ENCODE peak calls at places on chromosomes 1 and 21, in eight cellular contexts. E is activated naive CD4-positive, alpha-beta T cell; D is pancreas; A is activated CD8-positive, alpha-beta memory T cell treated with anti-CD3 and anti-CD28 coated beads for 1 hour; H is IMR-90; J is bronchial epithelial cell; W is putamen; C is HFF-Myc. U is an unnamed sample.

GRCh38 chr1:54027848-54028247 is 9.9 kb upstream of the LDLRAD1 start:
- DNase-seq in A (no peak), D (no peak), J (no peak), W (no peak), E (no peak), H (no peak), C (no peak), U (no peak)

GRCh38 chr1:162682013-162682419 is 49.8 kb downstream of the DDR2 start:
- DNase-seq in H (no peak), J (no peak), C (no peak), D (no peak), E (no peak), A (no peak), W (no peak), U (no peak)

GRCh38 chr1:192008281-192008825 is 149.9 kb upstream of the RGS18 start:
- DNase-seq in C (no peak), H (no peak), W (no peak), A (no peak), E (no peak), J (no peak), D (no peak), U (no peak)

GRCh38 chr1:53919675-53920066 is 25.7 kb downstream of the DIO1 start:
- DNase-seq in H (peak), J (peak), C (no peak), D (no peak), E (no peak), A (no peak), W (no peak), U (no peak)

GRCh38 chr1:93235261-93235660 is 54.7 kb downstream of the CCDC18 start:
- DNase-seq in C (no peak), W (no peak), A (no peak), J (peak), E (no peak), D (no peak), H (no peak), U (no peak)

GRCh38 chr1:177586429-177586828 is 383.4 kb downstream of the SEC16B start:
- DNase-seq in W (no peak), D (no peak), E (no peak), C (no peak), J (peak), H (peak), A (no peak), U (no peak)

GRCh38 chr1:97069312-97069711 is 347.7 kb downstream of the PTBP2 start:
- DNase-seq in W (no peak), E (no peak), C (no peak), H (no peak), A (no peak), J (no peak), D (no peak), U (no peak)

GRCh38 chr21:26939532-26940181 is 27.2 kb downstream of the ADAMTS5 start:
- DNase-seq in H (peak), C (no peak), J (peak), A (no peak), D (no peak), W (no peak), E (no peak), U (no peak)

U was measured in cerebellar nuclear complex.